ENCODE peak calls at places on chromosomes 16 and 17, in four cellular contexts. E is HCT116, T is GM23338, O is K562. Q is an unnamed sample.

GRCh38 chr17:32659419-32659842 is 172.6 kb downstream of the CDK5R1 start:
- DNase-seq in T (peak; percentile 76), O (peak; percentile 72), E (peak; percentile 35), Q (peak; percentile 61)

GRCh38 chr17:60832206-60832605 is 154.6 kb downstream of the BCAS3 start:
- DNase-seq in T (no peak), O (no peak), E (no peak), Q (no peak)

GRCh38 chr17:68182016-68182315 is 65.9 kb upstream of the AMZ2 start:
- DNase-seq in E (no peak), T (no peak), O (no peak), Q (no peak)

GRCh38 chr17:45093444-45094110 is 32.5 kb downstream of the NMT1 start:
- DNase-seq in T (no peak), E (no peak), O (no peak), Q (no peak)

GRCh38 chr17:63431939-63432804 is 13.9 kb downstream of the CYB561 start:
- DNase-seq in O (peak; percentile 96), E (no peak), T (no peak), Q (no peak)

GRCh38 chr16:53817117-53817516 is 113.2 kb downstream of the FTO start:
- DNase-seq in T (no peak), E (peak; percentile 37), O (no peak), Q (no peak)

GRCh38 chr16:82031116-82032084 is 3.7 kb upstream of the HSD17B2 start:
- DNase-seq in T (peak; percentile 75), O (peak; percentile 28), E (peak; percentile 62), Q (no peak)

GRCh38 chr17:78890111-78890897 is 12.7 kb downstream of the CEP295NL start:
- DNase-seq in O (no peak), E (no peak), T (no peak), Q (no peak)

GRCh38 chr16:55264949-55265348 is 59.1 kb upstream of the IRX6 start:
- DNase-seq in O (no peak), T (no peak), E (no peak), Q (no peak)

GRCh38 chr17:65231662-65232335 is 94.6 kb downstream of the RGS9 start:
- DNase-seq in E (peak; percentile 74), T (peak; percentile 92), O (peak; percentile 75), Q (peak; percentile 52)

GRCh38 chr17:70181866-70182265 is 12.5 kb downstream of the KCNJ2 start:
- DNase-seq in E (no peak), O (no peak), T (no peak), Q (no peak)

GRCh38 chr17:1150863-1151685 is 28.7 kb downstream of the ABR start:
- DNase-seq in E (no peak), T (no peak), O (no peak), Q (no peak)

GRCh38 chr16:4601317-4602186 is 13.1 kb downstream of the UBALD1 start:
- DNase-seq in O (no peak), T (no peak), E (no peak), Q (no peak)

GRCh38 chr17:6712058-6712853 is 913 bp downstream of the SLC13A5 start:
- DNase-seq in E (no peak), T (peak; percentile 78), O (no peak), Q (no peak)

GRCh38 chr17:45639297-45639849 is 144.7 kb upstream of the CRHR1 start:
- DNase-seq in E (no peak), O (no peak), T (no peak), Q (no peak)

GRCh38 chr17:62724398-62725146 is 83.5 kb downstream of the MARCHF10 start:
- DNase-seq in E (no peak), O (no peak), T (no peak), Q (peak; percentile 59)

GRCh38 chr17:6498798-6499540 is 54.7 kb downstream of the PIMREG start:
- DNase-seq in T (no peak), O (no peak), E (no peak), Q (no peak)

GRCh38 chr17:63445065-63445464 is 1.0 kb downstream of the CYB561 start:
- DNase-seq in T (no peak), E (no peak), O (no peak), Q (no peak)

GRCh38 chr16:11291021-11291716 is 10.0 kb upstream of the PRM1 start:
- DNase-seq in O (no peak), T (peak; percentile 51), E (no peak), Q (no peak)

GRCh38 chr17:12959441-12959840 is 58.4 kb downstream of the ELAC2 start:
- DNase-seq in E (no peak), O (no peak), T (no peak), Q (no peak)

GRCh38 chr17:79002291-79002690 is 7.3 kb downstream of the CANT1 start:
- DNase-seq in O (no peak), T (no peak), E (no peak), Q (no peak)

GRCh38 chr17:75268931-75269330 is 2.1 kb downstream of the MIF4GD start:
- DNase-seq in E (no peak), O (no peak), T (no peak), Q (no peak)

GRCh38 chr16:88814144-88814502 is 2.4 kb upstream of the APRT start:
- DNase-seq in O (no peak), E (no peak), T (no peak), Q (no peak)

GRCh38 chr16:47431960-47432359 is 28.9 kb downstream of the ITFG1 start:
- DNase-seq in T (no peak), O (no peak), E (no peak), Q (no peak)

GRCh38 chr17:55190748-55191147 is 74.0 kb upstream of the HLF start:
- DNase-seq in T (no peak), O (no peak), E (no peak), Q (no peak)
- TF ChIP-seq POLR2AphosphoS5 in T (no peak), O (no peak), E (no peak), Q (no peak)

GRCh38 chr17:40069751-40070643 is 7.2 kb downstream of the THRA start:
- DNase-seq in O (peak; percentile 81), T (peak; percentile 55), E (no peak), Q (no peak)
- TF ChIP-seq POLR2AphosphoS5 in O (no peak), T (no peak), E (peak; percentile 19), Q (no peak)

GRCh38 chr17:39782481-39782880 is 44.7 kb downstream of the GRB7 start:
- DNase-seq in T (no peak), O (no peak), E (no peak), Q (no peak)
- TF ChIP-seq POLR2AphosphoS5 in T (no peak), O (no peak), E (no peak), Q (no peak)

DNA sequence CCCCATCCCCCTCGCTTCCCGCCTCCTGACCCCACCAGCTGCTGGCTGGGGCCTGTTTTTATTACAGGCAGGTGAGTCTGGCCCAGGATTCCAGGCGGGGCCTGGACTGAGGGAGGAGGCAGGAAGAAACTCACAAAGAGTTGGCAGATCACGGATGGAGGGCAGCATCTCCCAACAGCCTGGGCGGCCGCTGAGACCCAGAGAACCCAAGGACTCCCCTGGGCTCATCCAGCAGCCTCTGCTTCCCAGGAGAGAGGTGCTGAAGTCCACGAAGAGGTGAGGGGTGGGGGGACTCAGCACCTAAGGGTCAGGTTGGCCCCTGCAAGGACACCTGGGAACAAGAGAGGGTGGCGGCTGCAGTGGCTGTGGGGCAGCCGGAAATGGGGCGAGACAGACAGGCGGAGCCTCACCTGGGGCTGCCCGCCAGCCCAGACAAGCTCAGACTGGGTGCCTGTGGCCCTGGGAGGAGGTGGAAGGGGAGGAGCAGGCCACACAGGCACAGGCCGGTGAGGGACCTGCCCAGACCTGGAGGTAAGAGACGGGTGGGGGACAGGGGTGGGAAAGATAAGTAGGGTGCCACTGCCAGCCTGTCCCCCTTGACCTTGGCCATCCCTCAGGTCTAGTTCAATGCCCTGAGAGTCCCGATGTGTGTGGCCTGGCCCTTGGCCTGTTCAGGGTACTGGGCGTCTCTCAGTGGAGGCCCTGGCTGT is 8.7 kb upstream of the ADGRG1 start:
- DNase-seq in O (no peak), E (no peak), T (peak; percentile 31), Q (no peak)
- TF ChIP-seq POLR2AphosphoS5 in O (no peak), E (peak; percentile 84), T (no peak), Q (no peak)

DNA sequence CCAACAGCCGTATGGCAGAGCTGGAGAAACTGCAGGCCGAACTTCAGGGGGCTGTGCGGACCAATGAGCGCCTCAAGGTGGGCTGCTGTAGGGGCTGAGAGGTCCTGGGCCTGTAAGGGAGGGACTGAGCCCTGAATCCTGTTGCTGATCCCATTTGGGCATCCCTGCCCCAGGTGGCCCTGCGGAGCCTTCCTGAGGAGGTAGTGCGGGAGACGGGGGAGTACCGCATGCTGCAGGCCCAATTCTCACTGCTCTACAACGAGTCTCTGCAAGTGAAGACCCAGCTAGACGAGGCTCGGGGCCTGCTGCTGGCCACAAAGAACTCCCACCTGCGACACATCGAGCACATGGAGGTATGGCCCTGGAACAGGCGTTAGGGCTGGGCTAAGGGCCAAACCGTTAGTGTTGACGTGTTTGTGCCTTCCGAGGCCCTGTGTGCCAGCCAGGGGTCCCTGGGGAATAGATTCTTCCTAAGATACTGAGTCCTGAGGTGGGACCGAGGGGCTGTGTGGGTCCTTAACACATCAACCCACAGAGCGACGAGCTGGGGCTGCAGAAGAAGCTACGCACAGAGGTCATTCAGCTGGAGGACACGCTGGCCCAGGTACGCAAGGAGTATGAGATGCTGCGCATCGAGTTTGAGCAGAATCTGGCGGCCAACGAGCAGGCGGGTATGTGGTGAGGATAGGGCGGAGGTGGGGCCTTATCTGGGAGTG is 4.2 kb downstream of the RNF40 start:
- DNase-seq in E (no peak), T (no peak), O (peak; percentile 27), Q (no peak)
- TF ChIP-seq POLR2AphosphoS5 in E (no peak), T (no peak), O (no peak), Q (no peak)

GRCh38 chr16:31467151-31467550 is 4.8 kb upstream of the TGFB1I1 start:
- DNase-seq in T (no peak), O (no peak), E (no peak), Q (no peak)

GRCh38 chr16:31465788-31466370 is 6.1 kb upstream of the TGFB1I1 start:
- DNase-seq in O (no peak), T (no peak), E (no peak), Q (no peak)

GRCh38 chr16:31470615-31471014 is 1.3 kb upstream of the TGFB1I1 start:
- DNase-seq in E (no peak), O (no peak), T (no peak), Q (no peak)

GRCh38 chr16:31466381-31466841 is 5.5 kb upstream of the TGFB1I1 start:
- DNase-seq in E (no peak), T (no peak), O (no peak), Q (no peak)

GRCh38 chr16:31467858-31468257 is 4.1 kb upstream of the TGFB1I1 start:
- DNase-seq in E (no peak), O (no peak), T (no peak), Q (no peak)
- TF ChIP-seq POLR2AphosphoS5 in E (no peak), O (no peak), T (no peak), Q (no peak)

GRCh38 chr17:17843096-17843495 is 6.3 kb upstream of the SREBF1 start:
- DNase-seq in T (no peak), E (no peak), O (no peak), Q (no peak)

GRCh38 chr17:17840751-17841591 is 4.2 kb upstream of the SREBF1 start:
- DNase-seq in O (peak; percentile 59), T (peak; percentile 30), E (no peak), Q (no peak)

GRCh38 chr17:17842111-17842876 is 5.5 kb upstream of the SREBF1 start:
- DNase-seq in T (no peak), O (no peak), E (no peak), Q (no peak)

GRCh38 chr17:17839792-17840707 is 3.3 kb upstream of the SREBF1 start:
- DNase-seq in T (peak; percentile 96), E (peak; percentile 69), O (peak; percentile 91), Q (peak; percentile 98)

GRCh38 chr17:17841620-17842025 is 4.8 kb upstream of the SREBF1 start:
- DNase-seq in O (peak; percentile 53), T (no peak), E (no peak), Q (no peak)
- TF ChIP-seq POLR2AphosphoS5 in O (no peak), T (no peak), E (no peak), Q (no peak)

Q was measured in GM12891.